ENCODE peak calls at places on chromosomes 4 and X, in four cellular contexts. G is stomach, J is GM23338, M is endothelial cell of umbilical vein. Y is an unnamed sample.
A peak's percentile ranks its signal among the peaks of the same experiment; 100 is the strongest.

GRCh38 chr4:1756079-1756478 is 34.8 kb downstream of the TACC3 start:
- DNase-seq in G (no peak), J (no peak), M (peak; percentile 59), Y (no peak)

GRCh38 chr4:40196724-40197281 is at the start of gene RHOH:
- DNase-seq in G (peak; percentile 42), J (peak; percentile 52), M (no peak), Y (no peak)

GRCh38 chrX:125175991-125176390 is 143.7 kb upstream of the TEX13C start:
- DNase-seq in G (no peak), J (no peak), M (no peak), Y (no peak)

GRCh38 chrX:22314692-22315091 is 42.0 kb downstream of the CBLL2 start:
- DNase-seq in G (no peak), J (peak; percentile 43), M (peak; percentile 42), Y (no peak)

GRCh38 chrX:114272096-114272686 is 311.7 kb upstream of the HTR2C start:
- DNase-seq in G (no peak), J (no peak), M (no peak), Y (no peak)

GRCh38 chrX:18075603-18076002 is 145.1 kb downstream of the BEND2 start:
- DNase-seq in G (no peak), J (peak; percentile 9), M (no peak), Y (no peak)

GRCh38 chrX:140274761-140275525 is 229.9 kb downstream of the SOX3 start:
- DNase-seq in G (no peak), J (peak; percentile 36), M (no peak), Y (no peak)

GRCh38 chr4:182280439-182281111 is 37.4 kb downstream of the TENM3 start:
- DNase-seq in G (no peak), J (no peak), M (no peak), Y (no peak)

GRCh38 chrX:1488141-1488540 is 35.4 kb upstream of the ASMTL start:
- DNase-seq in G (no peak), J (no peak), M (no peak), Y (no peak)

GRCh38 chr4:10019521-10020051 is 1.7 kb downstream of the SLC2A9 start:
- DNase-seq in G (no peak), J (no peak), M (no peak), Y (peak; percentile 22)

GRCh38 chrX:101617211-101618191 is at the start of gene ARMCX6:
- DNase-seq in G (peak; percentile 75), J (peak; percentile 68), M (peak; percentile 71), Y (peak; percentile 60)

GRCh38 chr4:81807927-81808672 is 336.4 kb upstream of the RASGEF1B start:
- DNase-seq in G (peak; percentile 55), J (no peak), M (no peak), Y (no peak)

GRCh38 chr4:163548481-163549243 is 54.2 kb downstream of the TMA16 start:
- DNase-seq in G (no peak), J (peak; percentile 68), M (peak; percentile 58), Y (no peak)

GRCh38 chrX:65679071-65679540 is 11.7 kb downstream of the MSN start:
- DNase-seq in G (no peak), J (no peak), M (peak; percentile 83), Y (no peak)

GRCh38 chr4:42519803-42520417 is 122.6 kb downstream of the SHISA3 start:
- DNase-seq in G (peak; percentile 57), J (peak; percentile 73), M (peak; percentile 74), Y (peak; percentile 43)

GRCh38 chrX:101452051-101452450 is 33.2 kb upstream of the ARMCX4 start:
- DNase-seq in G (no peak), J (no peak), M (peak; percentile 27), Y (no peak)

GRCh38 chr4:1194028-1194900 is 21.9 kb upstream of the SPON2 start:
- DNase-seq in G (peak; percentile 40), J (peak; percentile 57), M (peak; percentile 31), Y (no peak)

GRCh38 chr4:184514121-184514988 is 40.0 kb upstream of the IRF2 start:
- DNase-seq in G (no peak), J (no peak), M (peak; percentile 48), Y (no peak)

GRCh38 chrX:34893741-34894140 is 48.9 kb upstream of the FAM47B start:
- DNase-seq in G (no peak), J (no peak), M (peak; percentile 9), Y (no peak)

GRCh38 chr4:106618920-106619319 is 250.3 kb upstream of the GIMD1 start:
- DNase-seq in G (no peak), J (peak; percentile 66), M (no peak), Y (no peak)

GRCh38 chr4:168515222-168516011 is 18.6 kb downstream of the PALLD start:
- DNase-seq in G (peak; percentile 74), J (no peak), M (peak; percentile 20), Y (no peak)

GRCh38 chr4:150501019-150501727 is 80.8 kb upstream of the MAB21L2 start:
- DNase-seq in G (no peak), J (no peak), M (no peak), Y (no peak)

GRCh38 chrX:121000589-121000988 is 15.0 kb upstream of the CT47A1 start:
- DNase-seq in G (no peak), J (peak; percentile 26), M (peak; percentile 1), Y (no peak)

GRCh38 chr4:118180776-118181175 is 146.5 kb downstream of the NDST3 start:
- DNase-seq in G (no peak), J (no peak), M (no peak), Y (no peak)

GRCh38 chrX:3286196-3286920 is 60.1 kb downstream of the MXRA5 start:
- DNase-seq in G (no peak), J (no peak), M (peak; percentile 28), Y (no peak)

GRCh38 chrX:71095971-71096701 is 485 bp downstream of the FOXO4 start:
- DNase-seq in G (no peak), J (no peak), M (peak; percentile 37), Y (peak; percentile 55)

GRCh38 chr4:120517966-120518365 is 404.6 kb downstream of the PRDM5 start:
- DNase-seq in G (no peak), J (peak; percentile 39), M (peak; percentile 99), Y (peak; percentile 7)

GRCh38 chr4:15198070-15198727 is 195.9 kb downstream of the CPEB2 start:
- DNase-seq in G (no peak), J (peak; percentile 57), M (no peak), Y (no peak)

GRCh38 chrX:130916636-130917422 is 13.8 kb upstream of the ENOX2 start:
- DNase-seq in G (peak; percentile 28), J (peak; percentile 43), M (peak; percentile 38), Y (peak; percentile 9)

DNA sequence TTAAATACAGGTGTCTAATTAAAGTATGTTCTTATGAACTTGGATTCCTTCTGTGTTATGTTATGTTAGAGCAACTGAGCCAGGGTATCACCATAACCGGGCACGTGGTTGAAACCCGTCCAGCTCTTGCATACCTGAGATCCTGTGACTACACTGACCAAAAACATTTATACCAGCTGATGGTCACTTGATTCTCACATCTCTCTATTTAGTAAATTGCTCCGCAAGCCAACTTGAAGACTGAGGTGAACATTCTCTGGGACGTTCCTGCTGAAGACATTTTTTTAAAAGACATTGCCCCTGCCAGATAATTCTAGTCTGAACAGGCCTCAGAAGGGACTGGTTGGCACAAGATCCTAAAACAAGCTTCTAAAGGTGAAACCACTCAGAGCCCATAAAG is 550.0 kb upstream of the DIPK2B start:
- DNase-seq in G (peak; percentile 35), J (no peak), M (no peak), Y (peak; percentile 21)
- TF ChIP-seq POLR2AphosphoS5 in G (no peak), J (no peak), M (peak; percentile 21), Y (peak; percentile 45)

DNA sequence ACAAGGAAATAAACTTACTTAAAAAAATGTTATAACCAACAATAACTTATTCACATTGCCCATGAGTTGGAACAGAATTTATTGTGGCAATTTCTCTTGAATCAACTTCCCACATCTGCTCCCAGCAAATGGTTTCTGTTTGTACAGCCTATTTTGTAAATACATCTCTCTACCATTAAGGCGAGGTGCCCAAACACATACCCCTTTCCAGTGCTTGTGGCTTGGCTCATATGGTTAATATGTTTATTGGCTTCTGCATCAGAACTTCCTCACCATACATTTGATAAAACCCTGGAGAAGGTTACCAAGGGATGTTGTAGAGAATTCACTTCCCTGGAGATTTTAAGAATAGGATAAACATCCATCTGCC is 207.1 kb downstream of the SOWAHB start:
- DNase-seq in G (no peak), J (no peak), M (no peak), Y (no peak)
- TF ChIP-seq CTCF in G (no peak), J (no peak), M (no peak), Y (no peak)

GRCh38 chrX:118566359-118566758 is 70.7 kb downstream of the DOCK11 start:
- DNase-seq in G (no peak), J (no peak), M (no peak), Y (no peak)
- TF ChIP-seq POLR2AphosphoS5 in G (no peak), J (no peak), M (no peak), Y (no peak)

GRCh38 chr4:11214281-11214680 is 214.4 kb downstream of the HS3ST1 start:
- DNase-seq in G (no peak), J (no peak), M (no peak), Y (no peak)

GRCh38 chr4:11216520-11216919 is 212.2 kb downstream of the HS3ST1 start:
- DNase-seq in G (no peak), J (no peak), M (no peak), Y (no peak)

GRCh38 chr4:11223261-11223660 is 205.4 kb downstream of the HS3ST1 start:
- DNase-seq in G (no peak), J (peak; percentile 4), M (no peak), Y (no peak)

GRCh38 chr4:11218692-11219091 is 210.0 kb downstream of the HS3ST1 start:
- DNase-seq in G (no peak), J (no peak), M (no peak), Y (no peak)
- TF ChIP-seq CTCF in G (no peak), J (no peak), M (no peak), Y (no peak)

GRCh38 chr4:161655148-161655547 is 508.7 kb downstream of the FSTL5 start:
- DNase-seq in G (no peak), J (no peak), M (no peak), Y (no peak)
- TF ChIP-seq POLR2AphosphoS5 in G (no peak), J (no peak), M (no peak), Y (no peak)

GRCh38 chr4:134906404-134907023 is 704.9 kb upstream of the PABPC4L start:
- DNase-seq in G (no peak), J (peak; percentile 70), M (peak; percentile 40), Y (no peak)
- TF ChIP-seq CTCF in G (no peak), J (peak; percentile 73), M (no peak), Y (no peak)